ENCODE peak calls at places on chromosomes 4 and X, in nine cellular contexts. One of them, this sample, is unnamed.

GRCh38 chr4:154503598-154503997 is 12.0 kb upstream of the DCHS2 start:
- DNase-seq in OCI-LY7: peak; percentile 38
- DNase-seq in fibroblast of lung: peak; percentile 17
- DNase-seq in caudate nucleus: no peak
- DNase-seq in esophagus squamous epithelium: no peak
- DNase-seq in left lung: no peak
- DNase-seq in transverse colon: no peak
- DNase-seq in H9: no peak
- DNase-seq in body of pancreas: no peak
- DNase-seq in this sample: no peak

GRCh38 chr4:26081795-26082498 is 167.9 kb downstream of the SMIM20 start:
- DNase-seq in caudate nucleus: no peak
- DNase-seq in left lung: no peak
- DNase-seq in transverse colon: no peak
- DNase-seq in fibroblast of lung: peak; percentile 74
- DNase-seq in H9: no peak
- DNase-seq in esophagus squamous epithelium: no peak
- DNase-seq in OCI-LY7: peak; percentile 68
- DNase-seq in body of pancreas: no peak
- DNase-seq in this sample: no peak

GRCh38 chrX:45815389-45815788 is 614.7 kb upstream of the DIPK2B start:
- DNase-seq in H9: no peak
- DNase-seq in left lung: no peak
- DNase-seq in caudate nucleus: no peak
- DNase-seq in esophagus squamous epithelium: no peak
- DNase-seq in fibroblast of lung: no peak
- DNase-seq in body of pancreas: no peak
- DNase-seq in OCI-LY7: no peak
- DNase-seq in transverse colon: no peak
- DNase-seq in this sample: no peak

GRCh38 chr4:138090145-138090917 is 151.8 kb downstream of the SLC7A11 start:
- DNase-seq in H9: peak; percentile 42
- DNase-seq in caudate nucleus: no peak
- DNase-seq in left lung: no peak
- DNase-seq in OCI-LY7: peak; percentile 66
- DNase-seq in transverse colon: peak; percentile 49
- DNase-seq in body of pancreas: peak; percentile 57
- DNase-seq in fibroblast of lung: peak; percentile 88
- DNase-seq in esophagus squamous epithelium: no peak
- DNase-seq in this sample: peak; percentile 32

GRCh38 chrX:39891781-39892180 is 206.0 kb downstream of the BCOR start:
- DNase-seq in fibroblast of lung: no peak
- DNase-seq in caudate nucleus: no peak
- DNase-seq in transverse colon: no peak
- DNase-seq in left lung: no peak
- DNase-seq in H9: no peak
- DNase-seq in body of pancreas: no peak
- DNase-seq in esophagus squamous epithelium: no peak
- DNase-seq in OCI-LY7: peak; percentile 69
- DNase-seq in this sample: no peak

GRCh38 chrX:67780694-67781109 is 236.9 kb downstream of the AR start:
- DNase-seq in body of pancreas: peak; percentile 43
- DNase-seq in OCI-LY7: no peak
- DNase-seq in H9: no peak
- DNase-seq in esophagus squamous epithelium: no peak
- DNase-seq in fibroblast of lung: peak; percentile 93
- DNase-seq in transverse colon: peak; percentile 27
- DNase-seq in caudate nucleus: no peak
- DNase-seq in left lung: peak; percentile 84
- DNase-seq in this sample: no peak

GRCh38 chr4:138736362-138736761 is 279.2 kb upstream of the NOCT start:
- DNase-seq in fibroblast of lung: peak; percentile 59
- DNase-seq in OCI-LY7: no peak
- DNase-seq in H9: no peak
- DNase-seq in caudate nucleus: no peak
- DNase-seq in left lung: no peak
- DNase-seq in esophagus squamous epithelium: no peak
- DNase-seq in body of pancreas: no peak
- DNase-seq in transverse colon: no peak
- DNase-seq in this sample: no peak

GRCh38 chrX:150696264-150696789 is 3.1 kb downstream of the MTMR1 start:
- DNase-seq in esophagus squamous epithelium: no peak
- DNase-seq in transverse colon: no peak
- DNase-seq in OCI-LY7: peak; percentile 69
- DNase-seq in caudate nucleus: no peak
- DNase-seq in fibroblast of lung: no peak
- DNase-seq in H9: no peak
- DNase-seq in left lung: no peak
- DNase-seq in body of pancreas: no peak
- DNase-seq in this sample: no peak

GRCh38 chr4:51906167-51906647 is 63.3 kb downstream of the DCUN1D4 start:
- DNase-seq in transverse colon: no peak
- DNase-seq in caudate nucleus: no peak
- DNase-seq in H9: no peak
- DNase-seq in body of pancreas: no peak
- DNase-seq in OCI-LY7: peak; percentile 49
- DNase-seq in fibroblast of lung: no peak
- DNase-seq in esophagus squamous epithelium: no peak
- DNase-seq in left lung: no peak
- DNase-seq in this sample: peak; percentile 2

GRCh38 chrX:151359931-151360871 is 36.8 kb upstream of the VMA21 start:
- DNase-seq in fibroblast of lung: peak; percentile 1
- DNase-seq in caudate nucleus: no peak
- DNase-seq in left lung: no peak
- DNase-seq in OCI-LY7: peak; percentile 2
- DNase-seq in esophagus squamous epithelium: no peak
- DNase-seq in transverse colon: no peak
- DNase-seq in H9: peak; percentile 64
- DNase-seq in body of pancreas: peak; percentile 55
- DNase-seq in this sample: no peak

GRCh38 chr4:16123356-16124084 is 39.7 kb upstream of the PROM1 start:
- DNase-seq in body of pancreas: peak; percentile 21
- DNase-seq in esophagus squamous epithelium: no peak
- DNase-seq in transverse colon: no peak
- DNase-seq in left lung: no peak
- DNase-seq in H9: no peak
- DNase-seq in caudate nucleus: no peak
- DNase-seq in OCI-LY7: no peak
- DNase-seq in fibroblast of lung: no peak
- DNase-seq in this sample: no peak

GRCh38 chr4:16124232-16124631 is 40.4 kb upstream of the PROM1 start:
- DNase-seq in H9: no peak
- DNase-seq in OCI-LY7: no peak
- DNase-seq in body of pancreas: no peak
- DNase-seq in left lung: no peak
- DNase-seq in transverse colon: no peak
- DNase-seq in fibroblast of lung: no peak
- DNase-seq in caudate nucleus: no peak
- DNase-seq in esophagus squamous epithelium: no peak
- DNase-seq in this sample: no peak

GRCh38 chr4:16122784-16123183 is 39.0 kb upstream of the PROM1 start:
- DNase-seq in caudate nucleus: no peak
- DNase-seq in esophagus squamous epithelium: no peak
- DNase-seq in OCI-LY7: no peak
- DNase-seq in left lung: no peak
- DNase-seq in transverse colon: no peak
- DNase-seq in body of pancreas: no peak
- DNase-seq in fibroblast of lung: no peak
- DNase-seq in H9: no peak
- DNase-seq in this sample: no peak

GRCh38 chr4:16120720-16121119 is 36.9 kb upstream of the PROM1 start:
- DNase-seq in left lung: no peak
- DNase-seq in OCI-LY7: peak; percentile 29
- DNase-seq in fibroblast of lung: no peak
- DNase-seq in esophagus squamous epithelium: no peak
- DNase-seq in H9: peak; percentile 34
- DNase-seq in caudate nucleus: no peak
- DNase-seq in body of pancreas: no peak
- DNase-seq in transverse colon: no peak
- DNase-seq in this sample: no peak

DNA sequence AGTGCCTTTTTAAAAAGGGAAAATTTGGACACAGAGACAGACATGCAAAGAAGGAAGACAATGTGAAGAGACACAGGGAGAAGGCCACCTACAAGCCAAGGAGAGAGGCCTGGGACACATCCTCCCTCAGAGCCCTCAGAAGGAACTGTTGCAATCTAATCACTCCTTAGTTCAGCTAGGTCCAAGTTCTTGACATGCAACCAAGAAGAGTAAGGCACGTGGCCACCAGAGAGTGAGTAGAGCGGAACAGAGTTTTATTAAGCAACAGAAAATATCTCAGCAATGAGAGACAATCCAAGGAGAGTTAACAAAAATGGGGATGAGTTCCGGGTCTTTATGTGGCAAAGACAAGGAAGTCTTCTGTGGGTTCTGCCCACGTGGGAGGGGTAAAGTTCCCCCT is 38.4 kb upstream of the PROM1 start:
- DNase-seq in fibroblast of lung: no peak
- DNase-seq in OCI-LY7: no peak
- DNase-seq in left lung: no peak
- DNase-seq in caudate nucleus: no peak
- DNase-seq in body of pancreas: no peak
- DNase-seq in transverse colon: no peak
- DNase-seq in H9: no peak
- DNase-seq in esophagus squamous epithelium: no peak
- DNase-seq in this sample: no peak
- H3K27ac ChIP-seq in fibroblast of lung: no peak overlapping the region
- H3K27ac ChIP-seq in OCI-LY7: no peak overlapping the region
- H3K27ac ChIP-seq in left lung: no peak overlapping the region
- H3K27ac ChIP-seq in caudate nucleus: no peak overlapping the region
- H3K27ac ChIP-seq in body of pancreas: no peak overlapping the region
- H3K27ac ChIP-seq in transverse colon: no peak overlapping the region
- H3K27ac ChIP-seq in H9: no peak overlapping the region
- H3K27ac ChIP-seq in esophagus squamous epithelium: no peak overlapping the region
- H3K27ac ChIP-seq in this sample: no peak overlapping the region

DNA sequence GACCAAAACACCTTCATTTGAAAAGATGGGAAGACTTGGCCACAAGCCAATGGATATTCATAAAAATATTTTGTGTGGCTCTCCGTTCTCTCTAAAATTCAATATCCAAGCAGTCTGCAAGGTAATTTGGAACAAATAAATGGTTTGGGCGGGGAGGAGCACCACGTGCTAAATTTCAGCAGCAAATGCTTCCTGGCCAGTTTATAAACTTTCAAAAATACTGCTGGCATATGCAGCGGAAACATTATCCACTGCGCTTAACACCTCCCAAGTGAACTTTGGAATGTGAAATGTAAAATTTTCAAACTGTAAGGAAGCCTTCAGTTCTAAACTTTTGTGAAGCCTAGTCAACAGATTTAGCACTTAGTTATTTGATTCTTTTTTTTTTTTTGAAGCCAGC is 191.0 kb downstream of the NSUN7 start:
- DNase-seq in caudate nucleus: no peak
- DNase-seq in fibroblast of lung: peak; percentile 16
- DNase-seq in left lung: no peak
- DNase-seq in H9: no peak
- DNase-seq in OCI-LY7: no peak
- DNase-seq in body of pancreas: no peak
- DNase-seq in transverse colon: no peak
- DNase-seq in esophagus squamous epithelium: no peak
- DNase-seq in this sample: no peak
- H3K27ac ChIP-seq in caudate nucleus: no peak overlapping the region
- H3K27ac ChIP-seq in fibroblast of lung: no peak overlapping the region
- H3K27ac ChIP-seq in left lung: no peak overlapping the region
- H3K27ac ChIP-seq in H9: no peak overlapping the region
- H3K27ac ChIP-seq in OCI-LY7: no peak overlapping the region
- H3K27ac ChIP-seq in body of pancreas: no peak overlapping the region
- H3K27ac ChIP-seq in transverse colon: peak overlapping the region; percentile 72
- H3K27ac ChIP-seq in esophagus squamous epithelium: peak overlapping the region; percentile 23
- H3K27ac ChIP-seq in this sample: no peak overlapping the region

DNA sequence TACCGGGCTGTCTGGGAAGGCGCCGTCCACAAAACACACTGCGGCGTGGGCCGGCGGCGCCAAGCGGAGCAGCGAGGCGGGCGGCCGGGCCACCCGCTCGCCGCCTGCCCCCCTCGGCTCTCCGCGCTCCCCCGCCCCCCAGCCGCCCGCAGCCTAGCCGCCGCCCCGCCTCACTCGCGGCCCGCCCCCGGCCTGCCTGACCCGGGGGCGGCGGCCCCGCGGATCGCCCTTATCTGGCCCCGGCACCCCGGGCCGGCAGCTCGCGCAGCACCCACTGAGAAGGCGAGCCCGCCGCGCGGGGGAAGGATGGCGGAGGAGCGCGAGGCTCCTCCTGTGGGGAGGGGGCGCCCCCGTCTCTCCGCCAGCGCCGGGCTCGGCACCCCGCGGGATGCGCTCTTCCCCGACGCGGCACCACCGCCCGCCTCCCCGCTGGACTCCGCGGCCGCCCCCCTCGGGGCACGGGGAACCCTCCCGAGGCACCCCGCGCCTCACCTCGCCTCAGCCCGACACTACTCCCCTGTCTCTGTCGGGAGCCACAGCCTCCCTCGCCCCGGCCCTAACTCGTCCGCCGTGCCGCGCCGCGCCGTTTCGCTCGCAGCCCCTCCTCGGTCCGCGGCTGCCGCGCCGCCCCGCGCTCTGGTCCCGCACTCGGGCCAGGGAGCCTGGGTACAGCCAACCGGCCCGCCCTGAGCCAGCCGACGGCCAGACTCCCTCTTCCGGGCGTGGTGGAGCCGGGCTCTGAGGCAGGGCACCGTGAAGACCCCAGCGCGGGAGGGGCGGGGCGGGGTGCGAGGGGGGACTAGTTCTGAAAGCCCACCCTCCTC is 564 bp downstream of the ATP11C start:
- DNase-seq in body of pancreas: peak; percentile 59
- DNase-seq in left lung: peak; percentile 40
- DNase-seq in H9: no peak
- DNase-seq in fibroblast of lung: peak; percentile 30
- DNase-seq in esophagus squamous epithelium: no peak
- DNase-seq in transverse colon: peak; percentile 55
- DNase-seq in caudate nucleus: no peak
- DNase-seq in OCI-LY7: peak; percentile 45
- DNase-seq in this sample: peak; percentile 26
- H3K27ac ChIP-seq in body of pancreas: peak overlapping the region; percentile 94
- H3K27ac ChIP-seq in left lung: peak overlapping the region; percentile 96
- H3K27ac ChIP-seq in H9: no peak overlapping the region
- H3K27ac ChIP-seq in fibroblast of lung: peak overlapping the region; percentile 89
- H3K27ac ChIP-seq in esophagus squamous epithelium: peak overlapping the region; percentile 93
- H3K27ac ChIP-seq in transverse colon: peak overlapping the region; percentile 98
- H3K27ac ChIP-seq in caudate nucleus: peak overlapping the region; percentile 83
- H3K27ac ChIP-seq in OCI-LY7: peak overlapping the region; percentile 82
- H3K27ac ChIP-seq in this sample: peak overlapping the region; percentile 80

GRCh38 chr4:171962110-171962509 is 148.9 kb downstream of the GALNTL6 start:
- DNase-seq in body of pancreas: no peak
- DNase-seq in H9: no peak
- DNase-seq in transverse colon: no peak
- DNase-seq in left lung: no peak
- DNase-seq in fibroblast of lung: no peak
- DNase-seq in caudate nucleus: no peak
- DNase-seq in esophagus squamous epithelium: no peak
- DNase-seq in OCI-LY7: no peak
- DNase-seq in this sample: no peak

DNA sequence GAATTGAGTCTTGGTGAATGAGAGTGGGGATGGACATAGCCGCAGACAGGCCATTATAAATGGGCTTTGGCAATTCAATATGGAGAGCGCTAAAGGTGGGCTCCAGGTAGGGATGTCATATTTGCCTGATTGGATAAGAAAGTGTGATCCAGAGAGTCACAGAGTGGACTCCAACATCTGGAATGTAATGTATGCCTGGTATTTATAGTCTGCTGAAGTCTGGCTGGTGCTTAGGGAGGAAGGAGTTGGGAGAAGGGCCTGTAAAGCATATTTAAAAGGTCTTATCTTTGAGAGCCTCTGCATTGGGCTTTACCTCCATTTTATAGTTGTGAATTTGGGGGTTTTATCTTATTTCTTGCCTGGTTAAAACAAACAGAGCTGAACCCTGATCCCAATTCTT is 153.2 kb downstream of the GALNTL6 start:
- DNase-seq in transverse colon: no peak
- DNase-seq in left lung: no peak
- DNase-seq in caudate nucleus: no peak
- DNase-seq in OCI-LY7: no peak
- DNase-seq in body of pancreas: no peak
- DNase-seq in esophagus squamous epithelium: no peak
- DNase-seq in H9: no peak
- DNase-seq in fibroblast of lung: no peak
- DNase-seq in this sample: no peak
- H3K27ac ChIP-seq in transverse colon: no peak overlapping the region
- H3K27ac ChIP-seq in left lung: no peak overlapping the region
- H3K27ac ChIP-seq in caudate nucleus: no peak overlapping the region
- H3K27ac ChIP-seq in OCI-LY7: no peak overlapping the region
- H3K27ac ChIP-seq in body of pancreas: no peak overlapping the region
- H3K27ac ChIP-seq in esophagus squamous epithelium: no peak overlapping the region
- H3K27ac ChIP-seq in H9: no peak overlapping the region
- H3K27ac ChIP-seq in fibroblast of lung: no peak overlapping the region
- H3K27ac ChIP-seq in this sample: no peak overlapping the region